ENCODE peak calls at places on chromosomes 2 and 18, in five cellular contexts. One of them, this sample, is unnamed.

GRCh38 chr2:169945515-169945914 is 118.3 kb downstream of the UBR3 start:
- DNase-seq in adrenal gland: no peak
- DNase-seq in stimulated activated CD4-positive, alpha-beta T cell treated with anti-CD3 and anti-CD28 coated beads, Interleukin-4, amount 100 ng/mL, for 48 hours: no peak
- DNase-seq in kidney epithelial cell: no peak
- DNase-seq in left cardiac atrium: no peak
- DNase-seq in this sample: no peak

GRCh38 chr18:75635096-75635495 is 207.6 kb upstream of the SMIM21 start:
- DNase-seq in adrenal gland: no peak
- DNase-seq in stimulated activated CD4-positive, alpha-beta T cell treated with anti-CD3 and anti-CD28 coated beads, Interleukin-4, amount 100 ng/mL, for 48 hours: no peak
- DNase-seq in kidney epithelial cell: no peak
- DNase-seq in left cardiac atrium: no peak
- DNase-seq in this sample: peak

GRCh38 chr2:106857882-106858478 is 28.0 kb downstream of the ST6GAL2 start:
- DNase-seq in adrenal gland: no peak
- DNase-seq in stimulated activated CD4-positive, alpha-beta T cell treated with anti-CD3 and anti-CD28 coated beads, Interleukin-4, amount 100 ng/mL, for 48 hours: no peak
- DNase-seq in kidney epithelial cell: no peak
- DNase-seq in left cardiac atrium: no peak
- DNase-seq in this sample: no peak

GRCh38 chr2:226782092-226782713 is 17.4 kb downstream of the IRS1 start:
- DNase-seq in adrenal gland: no peak
- DNase-seq in stimulated activated CD4-positive, alpha-beta T cell treated with anti-CD3 and anti-CD28 coated beads, Interleukin-4, amount 100 ng/mL, for 48 hours: no peak
- DNase-seq in kidney epithelial cell: no peak
- DNase-seq in left cardiac atrium: no peak
- DNase-seq in this sample: no peak

GRCh38 chr18:68103561-68103960 is 587.0 kb upstream of the DSEL start:
- DNase-seq in adrenal gland: no peak
- DNase-seq in stimulated activated CD4-positive, alpha-beta T cell treated with anti-CD3 and anti-CD28 coated beads, Interleukin-4, amount 100 ng/mL, for 48 hours: no peak
- DNase-seq in kidney epithelial cell: no peak
- DNase-seq in left cardiac atrium: no peak
- DNase-seq in this sample: no peak

GRCh38 chr2:105078906-105079305 is 41.0 kb downstream of the MRPS9 start:
- DNase-seq in adrenal gland: no peak
- DNase-seq in stimulated activated CD4-positive, alpha-beta T cell treated with anti-CD3 and anti-CD28 coated beads, Interleukin-4, amount 100 ng/mL, for 48 hours: no peak
- DNase-seq in kidney epithelial cell: no peak
- DNase-seq in left cardiac atrium: no peak
- DNase-seq in this sample: no peak

GRCh38 chr2:45625824-45626223 is 14.8 kb upstream of the SRBD1 start:
- DNase-seq in adrenal gland: no peak
- DNase-seq in stimulated activated CD4-positive, alpha-beta T cell treated with anti-CD3 and anti-CD28 coated beads, Interleukin-4, amount 100 ng/mL, for 48 hours: no peak
- DNase-seq in kidney epithelial cell: no peak
- DNase-seq in left cardiac atrium: no peak
- DNase-seq in this sample: no peak

GRCh38 chr2:73985318-73986084 is 791 bp downstream of the TET3 start:
- DNase-seq in adrenal gland: no peak
- DNase-seq in stimulated activated CD4-positive, alpha-beta T cell treated with anti-CD3 and anti-CD28 coated beads, Interleukin-4, amount 100 ng/mL, for 48 hours: no peak
- DNase-seq in kidney epithelial cell: no peak
- DNase-seq in left cardiac atrium: peak
- DNase-seq in this sample: no peak

GRCh38 chr2:229133155-229133772 is 137.8 kb downstream of the PID1 start:
- DNase-seq in adrenal gland: no peak
- DNase-seq in stimulated activated CD4-positive, alpha-beta T cell treated with anti-CD3 and anti-CD28 coated beads, Interleukin-4, amount 100 ng/mL, for 48 hours: no peak
- DNase-seq in kidney epithelial cell: no peak
- DNase-seq in left cardiac atrium: no peak
- DNase-seq in this sample: peak

GRCh38 chr18:907171-907879 is 2.7 kb downstream of the ADCYAP1 start:
- DNase-seq in adrenal gland: peak
- DNase-seq in stimulated activated CD4-positive, alpha-beta T cell treated with anti-CD3 and anti-CD28 coated beads, Interleukin-4, amount 100 ng/mL, for 48 hours: no peak
- DNase-seq in kidney epithelial cell: no peak
- DNase-seq in left cardiac atrium: peak
- DNase-seq in this sample: no peak

GRCh38 chr2:149080964-149081363 is 42.5 kb downstream of the LYPD6B start:
- DNase-seq in adrenal gland: no peak
- DNase-seq in stimulated activated CD4-positive, alpha-beta T cell treated with anti-CD3 and anti-CD28 coated beads, Interleukin-4, amount 100 ng/mL, for 48 hours: no peak
- DNase-seq in kidney epithelial cell: no peak
- DNase-seq in left cardiac atrium: no peak
- DNase-seq in this sample: no peak

GRCh38 chr2:232436381-232437129 is 19.4 kb upstream of the ALPI start:
- DNase-seq in adrenal gland: peak
- DNase-seq in stimulated activated CD4-positive, alpha-beta T cell treated with anti-CD3 and anti-CD28 coated beads, Interleukin-4, amount 100 ng/mL, for 48 hours: no peak
- DNase-seq in kidney epithelial cell: no peak
- DNase-seq in left cardiac atrium: no peak
- DNase-seq in this sample: no peak

GRCh38 chr2:195408196-195408595 is 248.8 kb upstream of the SLC39A10 start:
- DNase-seq in adrenal gland: no peak
- DNase-seq in stimulated activated CD4-positive, alpha-beta T cell treated with anti-CD3 and anti-CD28 coated beads, Interleukin-4, amount 100 ng/mL, for 48 hours: no peak
- DNase-seq in kidney epithelial cell: no peak
- DNase-seq in left cardiac atrium: no peak
- DNase-seq in this sample: no peak

GRCh38 chr18:11002277-11002676 is 147.1 kb downstream of the PIEZO2 start:
- DNase-seq in adrenal gland: no peak
- DNase-seq in stimulated activated CD4-positive, alpha-beta T cell treated with anti-CD3 and anti-CD28 coated beads, Interleukin-4, amount 100 ng/mL, for 48 hours: no peak
- DNase-seq in kidney epithelial cell: no peak
- DNase-seq in left cardiac atrium: no peak
- DNase-seq in this sample: no peak

GRCh38 chr18:3579701-3580100 is 129.7 kb downstream of the TGIF1 start:
- DNase-seq in adrenal gland: no peak
- DNase-seq in stimulated activated CD4-positive, alpha-beta T cell treated with anti-CD3 and anti-CD28 coated beads, Interleukin-4, amount 100 ng/mL, for 48 hours: no peak
- DNase-seq in kidney epithelial cell: peak
- DNase-seq in left cardiac atrium: no peak
- DNase-seq in this sample: peak

GRCh38 chr2:32632089-32632488 is 4.2 kb downstream of the TTC27 start:
- DNase-seq in adrenal gland: no peak
- DNase-seq in stimulated activated CD4-positive, alpha-beta T cell treated with anti-CD3 and anti-CD28 coated beads, Interleukin-4, amount 100 ng/mL, for 48 hours: peak
- DNase-seq in kidney epithelial cell: peak
- DNase-seq in left cardiac atrium: no peak
- DNase-seq in this sample: no peak

GRCh38 chr2:217671043-217671442 is 331.8 kb downstream of the TNS1 start:
- DNase-seq in adrenal gland: no peak
- DNase-seq in stimulated activated CD4-positive, alpha-beta T cell treated with anti-CD3 and anti-CD28 coated beads, Interleukin-4, amount 100 ng/mL, for 48 hours: no peak
- DNase-seq in kidney epithelial cell: no peak
- DNase-seq in left cardiac atrium: no peak
- DNase-seq in this sample: no peak

GRCh38 chr2:29010946-29011649 is 30.0 kb downstream of the TOGARAM2 start:
- DNase-seq in adrenal gland: peak
- DNase-seq in stimulated activated CD4-positive, alpha-beta T cell treated with anti-CD3 and anti-CD28 coated beads, Interleukin-4, amount 100 ng/mL, for 48 hours: no peak
- DNase-seq in kidney epithelial cell: no peak
- DNase-seq in left cardiac atrium: peak
- DNase-seq in this sample: no peak

GRCh38 chr2:26846881-26847662 is 860 bp upstream of the DPYSL5 start:
- DNase-seq in adrenal gland: no peak
- DNase-seq in stimulated activated CD4-positive, alpha-beta T cell treated with anti-CD3 and anti-CD28 coated beads, Interleukin-4, amount 100 ng/mL, for 48 hours: no peak
- DNase-seq in kidney epithelial cell: no peak
- DNase-seq in left cardiac atrium: no peak
- DNase-seq in this sample: no peak